ENCODE peak calls at places on chromosomes 5 and 9, in five cellular contexts. H is body of pancreas, T is HL-60, X is Caco-2, W is astrocyte of the cerebellum. S is an unnamed sample.

GRCh38 chr5:135353952-135354721 is 44.9 kb downstream of the MACROH2A1 start:
- DNase-seq in H (no peak), T (no peak), X (no peak), W (peak; percentile 90), S (no peak)

GRCh38 chr5:116076496-116076895 is 8.3 kb upstream of the COMMD10 start:
- DNase-seq in H (no peak), T (no peak), X (no peak), W (no peak), S (no peak)

GRCh38 chr9:75001719-75002421 is 26.2 kb downstream of the CARNMT1 start:
- DNase-seq in H (no peak), T (peak; percentile 60), X (peak; percentile 36), W (peak; percentile 92), S (no peak)

GRCh38 chr9:94931725-94932124 is 205.2 kb downstream of the AOPEP start:
- DNase-seq in H (no peak), T (no peak), X (no peak), W (no peak), S (no peak)

GRCh38 chr9:109861499-109861898 is 81.5 kb downstream of the PALM2AKAP2 start:
- DNase-seq in H (no peak), T (no peak), X (no peak), W (no peak), S (no peak)

GRCh38 chr9:117574099-117574498 is 130.1 kb upstream of the TLR4 start:
- DNase-seq in H (no peak), T (no peak), X (no peak), W (no peak), S (no peak)

GRCh38 chr5:77181596-77182304 is 28.7 kb upstream of the PDE8B start:
- DNase-seq in H (no peak), T (no peak), X (no peak), W (no peak), S (no peak)

GRCh38 chr5:60312098-60312497 is 387.9 kb downstream of the DEPDC1B start:
- DNase-seq in H (no peak), T (no peak), X (no peak), W (no peak), S (no peak)

GRCh38 chr5:158940977-158941376 is 158.7 kb downstream of the EBF1 start:
- DNase-seq in H (no peak), T (no peak), X (no peak), W (no peak), S (no peak)

GRCh38 chr9:108720191-108720642 is 135.6 kb downstream of the ACTL7B start:
- DNase-seq in H (no peak), T (no peak), X (no peak), W (no peak), S (no peak)

GRCh38 chr9:12930906-12931305 is 156.1 kb downstream of the LURAP1L start:
- DNase-seq in H (no peak), T (no peak), X (no peak), W (no peak), S (no peak)

GRCh38 chr9:70566743-70567142 is 152.3 kb upstream of the KLF9 start:
- DNase-seq in H (peak; percentile 58), T (no peak), X (no peak), W (peak; percentile 38), S (no peak)

GRCh38 chr5:143752165-143752564 is 59.8 kb upstream of the HMHB1 start:
- DNase-seq in H (no peak), T (no peak), X (no peak), W (no peak), S (no peak)

GRCh38 chr9:4117835-4118610 is 181.8 kb downstream of the GLIS3 start:
- DNase-seq in H (no peak), T (no peak), X (peak; percentile 8), W (no peak), S (peak; percentile 34)

GRCh38 chr5:53368966-53369605 is 111.3 kb upstream of the FST start:
- DNase-seq in H (no peak), T (no peak), X (no peak), W (no peak), S (no peak)

GRCh38 chr5:2883771-2884170 is 132.3 kb upstream of the IRX2 start:
- DNase-seq in H (no peak), T (no peak), X (no peak), W (no peak), S (no peak)

GRCh38 chr5:32942225-32942989 is 231.3 kb downstream of the NPR3 start:
- DNase-seq in H (peak; percentile 16), T (no peak), X (peak; percentile 56), W (no peak), S (no peak)

DNA sequence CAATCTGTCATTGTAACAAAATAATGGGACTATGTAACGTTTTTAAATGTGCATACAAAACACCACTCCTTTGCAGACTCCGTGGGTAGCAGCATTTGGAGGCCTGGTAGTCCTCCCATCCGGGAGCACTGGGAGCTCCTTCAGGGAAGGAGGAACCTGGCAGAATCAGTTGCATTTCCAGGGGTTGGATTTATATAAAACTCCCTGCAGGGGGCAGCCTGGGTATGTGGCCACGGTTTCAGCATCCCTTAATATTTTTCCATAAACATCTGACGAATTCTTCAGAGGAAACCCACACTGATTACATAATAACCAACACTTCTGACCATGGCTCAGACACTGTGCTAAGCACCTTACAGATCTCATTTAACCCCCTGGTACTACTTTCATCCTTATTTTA is 6.1 kb upstream of the AFAP1L1 start:
- DNase-seq in H (no peak), T (peak; percentile 54), X (no peak), W (no peak), S (no peak)
- TF ChIP-seq CTCF in H (no peak), T (peak; percentile 0), X (no peak), W (peak; percentile 33), S (no peak)

GRCh38 chr5:131382407-131383395 is 118.8 kb downstream of the CDC42SE2 start:
- DNase-seq in H (no peak), T (peak; percentile 7), X (peak; percentile 63), W (no peak), S (peak; percentile 30)
- TF ChIP-seq CTCF in H (peak; percentile 8), T (peak; percentile 36), X (peak; percentile 63), W (peak; percentile 40), S (peak; percentile 74)

GRCh38 chr5:119340597-119341218 is 15.1 kb upstream of the TNFAIP8 start:
- DNase-seq in H (no peak), T (no peak), X (no peak), W (no peak), S (no peak)
- TF ChIP-seq CTCF in H (no peak), T (no peak), X (no peak), W (no peak), S (no peak)

DNA sequence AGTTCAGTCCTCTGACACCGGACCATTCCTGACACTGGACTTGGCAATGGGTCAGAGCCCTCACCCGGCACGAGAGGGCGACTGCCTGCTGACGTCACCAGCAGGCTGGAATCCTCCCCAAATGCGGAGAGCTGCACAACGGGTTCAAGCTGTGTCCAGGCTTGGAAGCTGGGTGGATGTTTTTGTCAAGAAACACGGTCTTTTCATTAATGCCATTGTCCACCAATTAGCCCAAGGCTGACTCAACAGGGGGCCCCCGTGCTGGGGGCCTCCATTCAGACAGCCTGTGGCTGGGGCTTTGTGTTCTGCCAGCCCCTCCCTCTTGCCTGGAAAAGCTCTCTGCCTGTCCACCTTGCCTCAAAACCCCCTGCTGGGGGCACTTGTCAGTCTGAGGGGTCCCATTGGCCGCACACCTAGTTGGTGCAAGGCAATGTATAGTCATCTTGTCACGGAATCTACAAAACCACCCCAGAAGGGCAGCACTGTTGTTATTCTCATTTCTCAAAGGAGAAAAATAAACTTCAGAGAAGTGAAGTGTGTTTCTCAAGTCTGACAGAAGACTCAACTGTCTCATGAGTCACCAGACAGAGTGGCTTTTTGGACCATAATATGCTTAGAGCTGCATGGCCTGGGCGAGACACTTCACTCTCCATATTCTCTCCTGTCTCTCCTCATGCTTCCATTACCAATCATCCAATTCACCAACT is 24.6 kb downstream of the NDUFA8 start:
- DNase-seq in H (no peak), T (no peak), X (no peak), W (no peak), S (no peak)
- TF ChIP-seq CTCF in H (no peak), T (no peak), X (no peak), W (no peak), S (no peak)

GRCh38 chr5:27962201-27962600 is 923.8 kb upstream of the CDH9 start:
- DNase-seq in H (no peak), T (peak; percentile 15), X (no peak), W (no peak), S (no peak)
- TF ChIP-seq CTCF in H (no peak), T (no peak), X (no peak), W (no peak), S (no peak)